ENCODE peak calls at places on chromosomes 2 and 18, in six cellular contexts. I, C, S, E, T and Z are unnamed samples.

GRCh38 chr2:28649481-28650260 is 102.0 kb upstream of the PPP1CB start:
- DNase-seq in I (no peak), C (no peak), S (no peak), E (peak), T (no peak), Z (no peak)

GRCh38 chr18:71374294-71374693 is 1085.4 kb downstream of the SOCS6 start:
- DNase-seq in I (no peak), C (no peak), S (no peak), E (no peak), T (no peak), Z (no peak)

GRCh38 chr2:189020179-189020578 is 46.0 kb downstream of the COL3A1 start:
- DNase-seq in I (no peak), C (no peak), S (no peak), E (no peak), T (no peak), Z (peak)

GRCh38 chr2:240429872-240430491 is 5.5 kb upstream of the GPC1 start:
- DNase-seq in I (no peak), C (no peak), S (no peak), E (no peak), T (no peak), Z (no peak)

GRCh38 chr18:34709631-34710429 is at the start of gene DTNA:
- DNase-seq in I (no peak), C (peak), S (peak), E (no peak), T (peak), Z (peak)

GRCh38 chr2:102401868-102402267 is 21.1 kb upstream of the IL18RAP start:
- DNase-seq in I (no peak), C (no peak), S (no peak), E (no peak), T (no peak), Z (no peak)

GRCh38 chr2:234950730-234951385 is 959 bp upstream of the SH3BP4 start:
- DNase-seq in I (no peak), C (no peak), S (no peak), E (no peak), T (peak), Z (peak)

GRCh38 chr18:51437280-51438271 is 240.1 kb upstream of the MEX3C start:
- DNase-seq in I (no peak), C (no peak), S (peak), E (no peak), T (no peak), Z (no peak)

GRCh38 chr2:180507028-180507427 is 473.4 kb upstream of the UBE2E3 start:
- DNase-seq in I (no peak), C (no peak), S (no peak), E (no peak), T (peak), Z (no peak)

GRCh38 chr2:151189125-151189524 is 72.5 kb downstream of the RBM43 start:
- DNase-seq in I (no peak), C (no peak), S (no peak), E (no peak), T (no peak), Z (no peak)

GRCh38 chr2:86301010-86301409 is 36.4 kb downstream of the REEP1 start:
- DNase-seq in I (no peak), C (no peak), S (peak), E (no peak), T (no peak), Z (no peak)

GRCh38 chr2:226660124-226660523 is 139.5 kb downstream of the IRS1 start:
- DNase-seq in I (no peak), C (no peak), S (no peak), E (no peak), T (no peak), Z (no peak)

GRCh38 chr2:98324181-98324580 is 22.1 kb upstream of the CNGA3 start:
- DNase-seq in I (no peak), C (no peak), S (no peak), E (no peak), T (peak), Z (no peak)

GRCh38 chr2:156565066-156565710 is 129.0 kb downstream of the GPD2 start:
- DNase-seq in I (no peak), C (peak), S (no peak), E (no peak), T (peak), Z (peak)

GRCh38 chr18:25516747-25517498 is 165.0 kb upstream of the ZNF521 start:
- DNase-seq in I (no peak), C (no peak), S (no peak), E (no peak), T (no peak), Z (no peak)

GRCh38 chr2:32865399-32866068 is 81.2 kb upstream of the LTBP1 start:
- DNase-seq in I (no peak), C (peak), S (no peak), E (no peak), T (peak), Z (peak)

GRCh38 chr2:224039080-224039769 is at the start of gene SERPINE2:
- DNase-seq in I (peak), C (no peak), S (peak), E (no peak), T (peak), Z (peak)

GRCh38 chr2:238528953-238529781 is 102.4 kb downstream of the ASB1 start:
- DNase-seq in I (peak), C (peak), S (no peak), E (no peak), T (peak), Z (peak)

GRCh38 chr2:233428438-233428837 is 74.1 kb downstream of the DGKD start:
- DNase-seq in I (no peak), C (no peak), S (no peak), E (no peak), T (no peak), Z (no peak)

GRCh38 chr2:156430978-156431358 is 5.2 kb upstream of the GPD2 start:
- DNase-seq in I (peak), C (no peak), S (no peak), E (no peak), T (peak), Z (peak)

GRCh38 chr2:225041871-225042799 is at the start of gene DOCK10:
- DNase-seq in I (peak), C (no peak), S (peak), E (peak), T (peak), Z (peak)

GRCh38 chr2:5203356-5203755 is 488.8 kb upstream of the SOX11 start:
- DNase-seq in I (no peak), C (no peak), S (no peak), E (no peak), T (no peak), Z (no peak)

GRCh38 chr18:22342625-22343024 is 75.1 kb downstream of the CTAGE1 start:
- DNase-seq in I (no peak), C (no peak), S (peak), E (peak), T (peak), Z (no peak)

GRCh38 chr18:9333441-9334350 is 877 bp upstream of the TWSG1 start:
- DNase-seq in I (peak), C (no peak), S (no peak), E (no peak), T (no peak), Z (no peak)

GRCh38 chr18:5413447-5413846 is 117.9 kb upstream of the ZBTB14 start:
- DNase-seq in I (no peak), C (no peak), S (peak), E (no peak), T (no peak), Z (no peak)

GRCh38 chr18:3869848-3870247 is 419.9 kb downstream of the TGIF1 start:
- DNase-seq in I (peak), C (no peak), S (peak), E (no peak), T (peak), Z (peak)

GRCh38 chr2:227817336-227817735 is 3.7 kb downstream of the CCL20 start:
- DNase-seq in I (no peak), C (no peak), S (no peak), E (no peak), T (no peak), Z (no peak)

GRCh38 chr18:55186588-55186987 is 227.3 kb upstream of the CCDC68 start:
- DNase-seq in I (no peak), C (no peak), S (no peak), E (no peak), T (no peak), Z (no peak)

GRCh38 chr2:67318966-67319590 is 78.1 kb upstream of the ETAA1 start:
- DNase-seq in I (no peak), C (no peak), S (no peak), E (no peak), T (no peak), Z (no peak)

GRCh38 chr2:210086292-210086691 is 83.9 kb downstream of the RPE start:
- DNase-seq in I (no peak), C (no peak), S (no peak), E (no peak), T (peak), Z (no peak)